ENCODE peak calls at places on chromosomes 16 and 17, in six cellular contexts. N is GM23248, X is SK-N-SH, U is neural progenitor cell, R is HCT116, M is MM.1S. B is an unnamed sample. For H3K4me1, the result is how much of the 10 kb centered on the place peaks cover.

GRCh38 chr17:39867084-39867890 is 715 bp upstream of the ZPBP2 start:
- DNase-seq in M (peak), X (no peak), U (no peak), N (no peak), R (no peak), B (no peak)

GRCh38 chr16:53689636-53690035 is 14.0 kb downstream of the RPGRIP1L start:
- DNase-seq in R (no peak), U (no peak), X (no peak), M (no peak), N (peak), B (peak)

GRCh38 chr17:29084476-29085148 is 41.7 kb downstream of the PIPOX start:
- DNase-seq in X (peak), R (no peak), M (no peak), N (no peak), U (peak), B (no peak)

GRCh38 chr16:67860589-67861398 is 12.1 kb upstream of the EDC4 start:
- DNase-seq in R (no peak), X (no peak), U (no peak), M (no peak), N (peak), B (peak)

GRCh38 chr17:79944821-79945391 is 90.8 kb downstream of the TBC1D16 start:
- DNase-seq in X (peak), R (no peak), M (no peak), N (no peak), U (no peak), B (no peak)

GRCh38 chr16:28606291-28607115 is 3.3 kb downstream of the SULT1A1 start:
- DNase-seq in U (no peak), X (no peak), R (no peak), N (no peak), M (no peak), B (no peak)

GRCh38 chr16:85029413-85029794 is 1.8 kb downstream of the KIAA0513 start:
- DNase-seq in U (no peak), R (no peak), N (peak), X (peak), M (peak), B (peak)

GRCh38 chr16:23575834-23576233 is 18.3 kb downstream of the UBFD1 start:
- DNase-seq in M (no peak), U (no peak), R (no peak), X (no peak), N (peak), B (no peak)

GRCh38 chr17:51372345-51373004 is 112.1 kb downstream of the UTP18 start:
- DNase-seq in N (peak), X (no peak), R (peak), M (peak), U (peak), B (peak)

GRCh38 chr16:80197790-80198201 is 343.0 kb upstream of the DYNLRB2 start:
- DNase-seq in R (no peak), N (peak), M (no peak), U (no peak), X (no peak), B (peak)

GRCh38 chr16:87696796-87697195 is 69.0 kb downstream of the KLHDC4 start:
- DNase-seq in X (no peak), N (no peak), R (no peak), M (no peak), U (no peak), B (no peak)

GRCh38 chr17:74877592-74878543 is 5.1 kb upstream of the FDXR start:
- DNase-seq in M (no peak), U (no peak), R (peak), X (no peak), N (peak), B (peak)

GRCh38 chr16:54987081-54987480 is 56.4 kb downstream of the IRX5 start:
- DNase-seq in M (no peak), U (peak), X (no peak), R (no peak), N (no peak), B (no peak)

GRCh38 chr16:8453359-8453758 is 137.0 kb downstream of the TMEM114 start:
- DNase-seq in N (no peak), R (no peak), X (peak), M (no peak), U (no peak), B (no peak)

GRCh38 chr17:19303367-19303776 is 59.2 kb downstream of the B9D1 start:
- DNase-seq in M (no peak), N (no peak), X (no peak), U (no peak), R (no peak), B (no peak)

GRCh38 chr17:50151041-50151936 is 812 bp upstream of the PPP1R9B start:
- DNase-seq in N (peak), U (peak), X (peak), R (peak), M (peak), B (peak)

GRCh38 chr17:75927286-75927922 is 13.4 kb downstream of the FBF1 start:
- DNase-seq in M (peak), U (peak), N (peak), X (peak), R (peak), B (no peak)

GRCh38 chr17:55845385-55845784 is 94.5 kb downstream of the PCTP start:
- DNase-seq in X (peak), U (peak), N (peak), M (no peak), R (no peak), B (no peak)

GRCh38 chr17:29615492-29616299 is 7.0 kb downstream of the CORO6 start:
- DNase-seq in M (peak), R (no peak), X (peak), N (peak), U (peak), B (peak)

GRCh38 chr17:65374966-65375365 is 186.5 kb downstream of the AXIN2 start:
- DNase-seq in R (no peak), X (no peak), M (no peak), U (no peak), N (no peak), B (no peak)

GRCh38 chr17:66549731-66550207 is 247.4 kb downstream of the PRKCA start:
- DNase-seq in M (no peak), N (peak), U (no peak), X (no peak), R (peak), B (peak)

GRCh38 chr16:11059588-11059987 is 115.2 kb downstream of the CLEC16A start:
- DNase-seq in U (no peak), N (no peak), R (no peak), X (no peak), M (no peak), B (no peak)

GRCh38 chr17:33527290-33527689 is 234.2 kb upstream of the ASIC2 start:
- DNase-seq in N (no peak), R (no peak), X (no peak), U (no peak), M (no peak), B (no peak)

GRCh38 chr16:49283376-49284049 is 1.9 kb upstream of the CBLN1 start:
- DNase-seq in M (no peak), N (no peak), X (no peak), R (no peak), U (peak), B (no peak)

GRCh38 chr17:17044846-17045561 is 2.7 kb downstream of the MPRIP start:
- DNase-seq in U (no peak), X (peak), M (peak), N (peak), R (no peak), B (peak)

GRCh38 chr17:68061512-68062313 is 26.2 kb downstream of the KPNA2 start:
- DNase-seq in M (no peak), X (no peak), N (peak), R (no peak), U (no peak), B (no peak)

GRCh38 chr17:76983075-76983411 is 114.8 kb downstream of the MGAT5B start:
- DNase-seq in N (no peak), U (no peak), M (no peak), R (no peak), X (peak), B (no peak)

GRCh38 chr17:52606098-52606497 is 447.6 kb upstream of the CA10 start:
- DNase-seq in U (no peak), M (no peak), R (no peak), N (peak), X (no peak), B (peak)

GRCh38 chr17:17476865-17477467 is at the start of gene MED9:
- DNase-seq in N (peak), M (peak), U (peak), X (peak), R (peak), B (peak)

GRCh38 chr16:12426122-12426521 is 377.6 kb downstream of the CPPED1 start:
- DNase-seq in N (peak), R (no peak), X (peak), U (peak), M (no peak), B (no peak)

GRCh38 chr17:27586203-27586701 is 44.7 kb upstream of the LGALS9 start:
- DNase-seq in M (no peak), U (no peak), X (peak), N (peak), R (no peak), B (no peak)

GRCh38 chr17:74379495-74380085 is 12.3 kb downstream of the GPR142 start:
- DNase-seq in M (peak), R (peak), U (peak), N (peak), X (peak), B (peak)

GRCh38 chr17:63790057-63790456 is 16.1 kb downstream of the DDX42 start:
- DNase-seq in R (no peak), M (no peak), N (no peak), U (no peak), X (no peak), B (no peak)

GRCh38 chr16:84931506-84931905 is 79.8 kb downstream of the ZDHHC7 start:
- DNase-seq in X (no peak), M (no peak), N (peak), U (no peak), R (no peak), B (no peak)

GRCh38 chr17:49290690-49291326 is 60.2 kb upstream of the PHOSPHO1 start:
- DNase-seq in R (peak), M (no peak), X (peak), U (peak), N (peak), B (peak)

GRCh38 chr16:13436641-13437423 is 483.1 kb upstream of the ERCC4 start:
- DNase-seq in R (no peak), U (no peak), X (no peak), N (no peak), M (no peak), B (peak)

GRCh38 chr17:43830510-43831145 is 2.3 kb downstream of the MPP3 start:
- DNase-seq in N (no peak), X (no peak), M (no peak), R (no peak), U (no peak), B (no peak)

GRCh38 chr16:20704281-20704680 is 6.8 kb upstream of the ACSM1 start:
- DNase-seq in R (no peak), X (no peak), M (no peak), N (no peak), U (no peak), B (peak)

GRCh38 chr17:52030096-52030495 is 128.4 kb downstream of the CA10 start:
- DNase-seq in N (no peak), X (peak), M (no peak), U (no peak), R (no peak), B (no peak)

GRCh38 chr17:73043686-73044581 is 48.6 kb downstream of the SLC39A11 start:
- DNase-seq in N (peak), U (no peak), R (no peak), M (no peak), X (peak), B (peak)

GRCh38 chr17:1959871-1960569 is 65.1 kb downstream of the RTN4RL1 start:
- DNase-seq in R (no peak), N (no peak), M (no peak), X (no peak), U (no peak), B (no peak)
- TF ChIP-seq EZH2phosphoT487 in R (no peak), N (no peak), M (no peak), X (no peak), U (no peak), B (no peak)

GRCh38 chr17:46121165-46121764 is 72.0 kb downstream of the KANSL1 start:
- DNase-seq in R (no peak), X (no peak), N (no peak), M (no peak), U (no peak), B (no peak)
- H3K4me1 ChIP-seq in R (under half), X (under half), N (under half), M (half or more), U (under half), B (under half)

DNA sequence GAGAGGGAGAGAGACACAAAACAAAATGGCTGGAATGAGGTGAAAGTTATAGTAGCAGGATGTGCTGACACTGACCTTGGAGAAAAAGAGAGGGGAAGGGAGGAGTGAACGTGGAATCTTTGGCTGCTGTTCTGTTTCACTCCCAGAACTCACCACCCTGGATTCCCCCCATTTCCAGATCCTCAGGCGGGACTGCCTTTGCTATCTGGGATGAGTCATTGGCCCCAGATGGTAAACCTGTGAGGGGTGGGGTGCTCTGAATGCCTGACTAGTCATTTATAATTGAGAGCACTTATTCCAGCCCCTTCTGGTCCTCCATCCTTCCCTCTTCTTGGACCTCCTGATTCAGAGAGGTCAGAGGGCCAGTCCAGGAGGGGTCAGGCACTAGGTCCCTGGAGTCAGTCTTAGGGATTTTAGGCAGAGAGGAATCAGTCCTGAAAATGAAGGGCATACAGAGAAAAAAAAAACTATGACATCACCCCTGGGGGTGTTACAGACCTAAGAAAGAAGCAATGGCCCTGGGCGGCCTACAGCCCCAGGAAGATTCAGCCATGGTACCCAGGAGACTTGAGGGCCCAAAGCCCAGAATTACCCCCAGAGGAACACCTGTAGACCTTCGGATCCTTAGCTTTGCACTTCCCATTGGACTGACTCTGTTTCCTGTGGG is 2.2 kb upstream of the ZG16 start:
- DNase-seq in U (no peak), R (no peak), X (no peak), N (peak), M (no peak), B (peak)
- H3K9ac ChIP-seq in U (no peak), R (no peak), X (no peak), N (no peak), M (no peak), B (no peak)

GRCh38 chr17:14209215-14209614 is 27.4 kb downstream of the CDRT15 start:
- DNase-seq in M (no peak), R (peak), X (no peak), N (no peak), U (no peak), B (no peak)
- TF ChIP-seq EZH2phosphoT487 in M (no peak), R (no peak), X (no peak), N (no peak), U (no peak), B (no peak)

DNA sequence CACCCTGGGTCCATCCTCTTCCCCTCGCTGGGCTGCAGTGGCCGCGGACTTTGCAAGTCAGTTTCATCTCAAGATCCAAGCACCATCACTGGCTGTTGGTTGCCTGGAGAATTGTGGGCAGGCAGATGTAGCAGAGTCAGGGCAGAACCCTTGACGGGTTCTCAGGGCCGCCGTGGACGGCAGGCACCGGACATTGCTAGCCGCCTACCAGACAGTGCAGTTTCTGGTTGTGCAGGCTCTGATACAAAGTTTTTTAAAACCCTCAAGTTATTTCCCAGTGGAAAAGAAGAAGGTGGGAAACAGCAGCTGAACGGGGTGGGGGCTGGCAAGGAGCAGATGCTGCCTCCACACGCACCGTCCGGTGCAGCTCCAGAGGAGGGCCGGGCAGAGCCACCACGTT is 3.4 kb downstream of the MAPK8IP3 start:
- DNase-seq in N (no peak), M (no peak), U (no peak), R (no peak), X (no peak), B (no peak)
- H3K4me1 ChIP-seq in N (under half), M (under half), U (under half), R (under half), X (under half), B (under half)

DNA sequence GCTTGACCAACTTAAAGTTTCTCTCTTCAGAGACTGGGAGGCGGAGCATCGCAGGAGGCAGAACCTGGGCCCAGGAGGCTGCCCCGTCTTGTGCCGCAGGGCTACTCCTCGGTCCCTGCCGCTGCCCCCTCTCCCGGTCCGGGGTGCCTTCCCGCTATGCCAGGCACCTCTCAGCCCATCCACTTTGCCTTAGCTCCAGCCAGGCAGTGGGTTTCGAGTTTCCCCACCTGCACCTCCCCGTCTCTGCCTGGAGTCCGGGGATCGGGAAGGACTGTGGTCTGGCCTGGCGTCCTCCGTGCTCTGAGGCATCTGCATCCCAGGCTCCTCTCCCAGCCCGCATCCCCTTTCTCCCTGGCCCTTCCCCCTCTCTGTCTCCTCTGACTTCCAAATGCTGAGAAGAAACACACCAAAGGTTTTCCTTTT is 26.7 kb upstream of the PIK3R6 start:
- DNase-seq in M (no peak), R (no peak), X (peak), N (no peak), U (peak), B (no peak)
- H3K9ac ChIP-seq in M (no peak), R (no peak), X (no peak), N (no peak), U (no peak), B (no peak)

DNA sequence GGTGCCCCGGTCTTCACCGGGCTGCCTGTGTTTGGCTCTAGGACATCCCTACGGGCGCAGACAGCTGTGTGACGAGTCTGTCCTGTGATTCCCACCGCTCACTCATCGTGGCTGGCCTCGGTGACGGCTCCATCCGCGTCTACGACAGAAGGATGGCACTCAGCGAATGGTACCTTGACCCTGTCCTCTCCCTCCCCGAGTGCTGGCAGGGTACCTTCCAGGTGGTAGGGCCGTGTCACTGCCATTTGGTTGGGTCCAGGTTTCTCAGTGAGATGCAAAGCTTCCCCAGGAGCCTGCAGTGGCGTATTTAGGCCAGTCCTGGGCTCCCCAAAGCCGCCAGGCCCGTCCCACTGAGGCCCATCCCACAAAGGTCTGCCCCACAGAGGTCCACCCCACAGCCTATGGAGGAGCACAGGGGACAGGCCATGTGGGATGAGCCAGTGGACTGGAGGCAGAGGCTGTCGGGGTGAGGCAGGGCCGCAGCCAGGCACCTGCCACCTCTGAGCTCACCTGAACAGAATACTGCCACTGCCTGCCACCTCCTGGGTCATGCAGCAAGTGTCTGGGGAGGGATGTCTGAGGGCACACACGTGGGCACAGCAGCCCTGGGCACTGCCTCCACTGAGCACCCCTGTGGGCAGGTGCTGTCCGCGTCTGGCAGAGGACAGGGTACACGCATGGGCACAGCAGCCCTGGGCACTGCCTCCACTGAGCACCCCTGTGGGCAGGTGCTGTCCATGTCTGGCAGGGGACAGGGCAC is 31.4 kb upstream of the CHMP6 start:
- DNase-seq in U (no peak), M (no peak), X (no peak), R (no peak), N (no peak), B (no peak)
- TF ChIP-seq EZH2phosphoT487 in U (no peak), M (no peak), X (no peak), R (no peak), N (no peak), B (no peak)

B was measured in PC-3.